ENCODE peak calls at places on chromosome 2, in four cellular contexts. F, K, H and J are unnamed samples.

GRCh38 chr2:67002618-67003371 is 394.3 kb upstream of the ETAA1 start:
- DNase-seq in F (no peak), K (no peak), H (peak), J (no peak)

GRCh38 chr2:70831861-70832260 is 3.8 kb downstream of the CD207 start:
- DNase-seq in F (no peak), K (peak), H (no peak), J (no peak)

GRCh38 chr2:239329284-239329971 is 71.4 kb downstream of the HDAC4 start:
- DNase-seq in F (peak), K (peak), H (no peak), J (no peak)

GRCh38 chr2:17319090-17319489 is 199.2 kb downstream of the RAD51AP2 start:
- DNase-seq in F (no peak), K (no peak), H (no peak), J (no peak)

GRCh38 chr2:48346124-48346536 is 183.8 kb upstream of the STON1 start:
- DNase-seq in F (peak), K (no peak), H (peak), J (peak)

GRCh38 chr2:160407393-160408204 is 86.0 kb downstream of the RBMS1 start:
- DNase-seq in F (peak), K (peak), H (peak), J (peak)

GRCh38 chr2:166593403-166593802 is 99.4 kb upstream of the SCN7A start:
- DNase-seq in F (no peak), K (no peak), H (peak), J (peak)

GRCh38 chr2:108492364-108492763 is 41.9 kb upstream of the LIMS1 start:
- DNase-seq in F (no peak), K (no peak), H (peak), J (peak)

GRCh38 chr2:69177785-69178636 is 165.0 kb downstream of the ANTXR1 start:
- DNase-seq in F (peak), K (no peak), H (peak), J (peak)

GRCh38 chr2:54455584-54456525 is at the start of gene SPTBN1:
- DNase-seq in F (peak), K (peak), H (peak), J (peak)

GRCh38 chr2:169768262-169768995 is 30.2 kb upstream of the SSB start:
- DNase-seq in F (peak), K (peak), H (no peak), J (no peak)

GRCh38 chr2:102473020-102473419 is at the start of gene SLC9A4:
- DNase-seq in F (peak), K (peak), H (peak), J (peak)

GRCh38 chr2:232873909-232874641 is 4.0 kb downstream of the SNORC start:
- DNase-seq in F (peak), K (no peak), H (no peak), J (no peak)

GRCh38 chr2:64214281-64215115 is 70.3 kb upstream of the PELI1 start:
- DNase-seq in F (peak), K (peak), H (peak), J (no peak)

GRCh38 chr2:112155331-112156151 is 17.4 kb downstream of the FBLN7 start:
- DNase-seq in F (no peak), K (peak), H (no peak), J (no peak)

GRCh38 chr2:64888591-64889309 is 100.4 kb upstream of the SLC1A4 start:
- DNase-seq in F (no peak), K (no peak), H (peak), J (peak)

GRCh38 chr2:159249955-159250723 is 36.4 kb downstream of the WDSUB1 start:
- DNase-seq in F (peak), K (no peak), H (peak), J (peak)

GRCh38 chr2:102289129-102289528 is 22.2 kb upstream of the IL1RL1 start:
- DNase-seq in F (no peak), K (no peak), H (peak), J (no peak)

GRCh38 chr2:42926438-42927333 is 134.3 kb upstream of the HAAO start:
- DNase-seq in F (peak), K (no peak), H (no peak), J (no peak)

GRCh38 chr2:223247136-223247535 is 195.1 kb downstream of the KCNE4 start:
- DNase-seq in F (no peak), K (no peak), H (peak), J (no peak)

GRCh38 chr2:216502776-216503629 is 4.4 kb downstream of the RPL37A start:
- DNase-seq in F (no peak), K (no peak), H (no peak), J (no peak)

GRCh38 chr2:129748653-129749052 is 230.8 kb upstream of the RAB6C start:
- DNase-seq in F (no peak), K (no peak), H (no peak), J (no peak)

GRCh38 chr2:223122706-223123265 is 70.8 kb downstream of the KCNE4 start:
- DNase-seq in F (no peak), K (no peak), H (no peak), J (no peak)

GRCh38 chr2:33051586-33052385 is 105.0 kb downstream of the LTBP1 start:
- DNase-seq in F (no peak), K (no peak), H (peak), J (no peak)